ENCODE peak calls at places on chromosomes 13 and 19, in six cellular contexts. K is CD8-positive, alpha-beta T cell; T is lower lobe of right lung; B is Panc1; Y is fibroblast of pulmonary artery; H is AG04450. L is an unnamed sample.

GRCh38 chr13:29583073-29583785 is 12.3 kb downstream of the SLC7A1 start:
- DNase-seq in Y (no peak), H (no peak), K (no peak), T (no peak), B (no peak), L (no peak)

GRCh38 chr19:639251-640155 is at the start of gene FGF22:
- DNase-seq in H (peak), Y (peak), K (peak), B (no peak), T (peak), L (no peak)

GRCh38 chr19:34305221-34306058 is 51.1 kb downstream of the GARRE1 start:
- DNase-seq in K (no peak), B (no peak), T (no peak), Y (peak), H (no peak), L (no peak)

GRCh38 chr19:3357362-3357730 is 9.0 kb upstream of the NFIC start:
- DNase-seq in T (no peak), B (no peak), K (no peak), Y (no peak), H (no peak), L (no peak)

GRCh38 chr19:46080561-46080960 is 39.8 kb upstream of the IGFL4 start:
- DNase-seq in B (no peak), H (peak), K (no peak), T (no peak), Y (peak), L (no peak)

GRCh38 chr19:11005521-11005920 is 44.7 kb downstream of the SMARCA4 start:
- DNase-seq in K (no peak), T (no peak), B (no peak), H (no peak), Y (no peak), L (no peak)

GRCh38 chr13:109226631-109227030 is 559.8 kb downstream of the IRS2 start:
- DNase-seq in H (no peak), T (no peak), Y (no peak), K (no peak), B (no peak), L (no peak)

GRCh38 chr13:63938851-63939250 is 2523.2 kb upstream of the PCDH20 start:
- DNase-seq in T (no peak), H (no peak), B (no peak), Y (peak), K (no peak), L (no peak)

GRCh38 chr19:6677924-6678689 is 8.1 kb upstream of the TNFSF14 start:
- DNase-seq in T (no peak), H (no peak), Y (peak), K (peak), B (no peak), L (no peak)

GRCh38 chr19:33344210-33344609 is 29.3 kb upstream of the CEBPG start:
- DNase-seq in K (no peak), B (no peak), T (no peak), Y (peak), H (no peak), L (no peak)

GRCh38 chr19:4524808-4525562 is 6.7 kb upstream of the PLIN4 start:
- DNase-seq in Y (peak), T (no peak), K (peak), B (peak), H (no peak), L (no peak)

GRCh38 chr13:113027566-113027965 is 58.6 kb downstream of the MCF2L start:
- DNase-seq in Y (no peak), H (no peak), T (no peak), K (no peak), B (no peak), L (no peak)

GRCh38 chr19:35167251-35168119 is 12.9 kb downstream of the FXYD5 start:
- DNase-seq in K (peak), Y (no peak), H (no peak), T (no peak), B (no peak), L (no peak)

GRCh38 chr19:18023596-18024212 is 15.7 kb downstream of the ARRDC2 start:
- DNase-seq in T (peak), B (no peak), Y (peak), K (peak), H (no peak), L (no peak)

GRCh38 chr19:15506074-15506565 is 2.2 kb upstream of the CYP4F22 start:
- DNase-seq in H (no peak), K (no peak), Y (no peak), T (no peak), B (no peak), L (no peak)

GRCh38 chr13:19329365-19329764 is 147.7 kb upstream of the TUBA3C start:
- DNase-seq in H (no peak), Y (no peak), T (no peak), K (no peak), B (no peak), L (no peak)

GRCh38 chr19:53909471-53910169 is 542 bp downstream of the CACNG7 start:
- DNase-seq in B (no peak), T (no peak), H (no peak), K (no peak), Y (no peak), L (no peak)

GRCh38 chr19:53907193-53907581 is 1.9 kb upstream of the CACNG7 start:
- DNase-seq in B (no peak), T (no peak), H (no peak), Y (no peak), K (no peak), L (no peak)

GRCh38 chr19:53908933-53909415 is at the start of gene CACNG7:
- DNase-seq in Y (peak), K (no peak), B (no peak), T (no peak), H (no peak), L (no peak)

GRCh38 chr19:53907690-53908089 is 1.4 kb upstream of the CACNG7 start:
- DNase-seq in Y (no peak), K (no peak), B (no peak), H (no peak), T (no peak), L (no peak)

DNA sequence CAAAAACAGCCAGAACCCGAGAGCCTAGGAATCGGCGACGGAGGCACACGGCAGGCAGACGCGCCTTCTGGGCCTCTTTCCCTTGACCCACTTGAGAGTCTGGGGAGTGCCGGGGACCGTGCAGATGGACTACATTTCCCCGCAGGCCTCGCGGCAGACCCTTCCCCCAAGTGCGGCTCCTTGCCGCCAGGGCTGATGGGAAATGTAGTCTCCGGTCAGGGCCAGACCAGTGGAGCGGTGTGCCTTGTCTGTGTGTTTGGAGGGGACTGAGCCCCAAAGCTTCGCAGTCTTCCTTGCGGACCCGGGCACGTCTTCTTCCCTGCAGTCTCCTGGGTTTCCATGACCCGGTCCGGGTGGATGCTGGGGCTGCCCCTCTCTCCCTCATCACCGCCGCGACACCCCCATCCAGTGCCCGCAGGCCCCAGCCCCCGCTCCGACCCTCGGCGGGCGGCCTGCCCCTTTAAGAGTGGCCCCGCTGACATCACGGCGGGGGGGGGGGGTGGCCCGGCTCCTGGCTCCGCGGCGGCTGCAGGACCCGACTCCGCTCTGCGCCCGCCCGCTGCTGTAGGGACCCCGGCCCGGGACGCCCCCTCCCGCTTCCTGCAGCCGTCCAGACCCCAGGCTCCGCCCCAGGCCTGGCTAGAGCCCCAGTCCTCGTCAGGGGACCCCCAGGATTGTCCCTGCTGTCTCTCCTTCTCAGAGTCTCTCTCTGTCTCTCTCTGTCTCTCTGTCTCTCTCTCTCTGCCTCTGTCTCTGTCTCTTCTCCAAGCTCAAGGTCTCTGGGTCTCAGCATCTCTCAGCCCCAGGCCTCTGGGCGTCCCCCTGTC is 759 bp upstream of the CACNG7 start:
- DNase-seq in B (no peak), Y (peak), K (peak), T (no peak), H (peak), L (no peak)
- H3K4me3 ChIP-seq in B (peak), Y (peak), K (no peak), T (no peak), H (peak), L (no peak)

GRCh38 chr13:44575035-44575434 is 1.1 kb downstream of the TSC22D1 start:
- DNase-seq in Y (no peak), H (no peak), T (no peak), B (no peak), K (no peak), L (no peak)

GRCh38 chr13:44574466-44574855 is 1.7 kb downstream of the TSC22D1 start:
- DNase-seq in K (no peak), Y (no peak), T (no peak), B (no peak), H (no peak), L (no peak)

GRCh38 chr13:44575741-44576395 is at the start of gene TSC22D1:
- DNase-seq in K (peak), H (no peak), T (peak), Y (peak), B (no peak), L (no peak)

GRCh38 chr13:44573071-44573470 is 3.1 kb downstream of the TSC22D1 start:
- DNase-seq in H (no peak), Y (no peak), B (no peak), K (no peak), T (no peak), L (no peak)

GRCh38 chr13:44573790-44574465 is 2.2 kb downstream of the TSC22D1 start:
- DNase-seq in B (no peak), H (no peak), K (no peak), Y (peak), T (no peak), L (no peak)
- TF ChIP-seq CTCF in B (peak), H (peak), K (no peak), Y (peak), T (no peak), L (peak)

DNA sequence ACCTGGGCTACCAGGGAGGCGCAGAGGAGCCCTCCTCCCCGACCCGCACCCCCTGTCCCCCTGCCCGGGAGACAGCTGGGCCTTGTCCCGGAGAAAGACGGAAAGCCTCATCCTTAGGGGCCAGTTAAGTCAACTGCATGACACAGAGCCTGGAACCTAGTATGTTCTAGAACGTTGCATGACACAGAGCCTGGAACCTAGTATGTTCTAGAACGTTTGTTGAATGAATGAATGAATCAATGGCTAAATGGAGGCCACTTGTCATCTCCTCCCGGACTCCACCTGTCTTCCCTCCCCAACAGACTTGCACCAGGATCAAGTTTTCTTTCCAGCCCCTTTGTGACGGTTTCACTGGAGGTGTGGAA is 706 bp downstream of the SERP2 start:
- DNase-seq in Y (no peak), K (no peak), B (no peak), T (no peak), H (no peak), L (no peak)
- H3K4me3 ChIP-seq in Y (peak), K (no peak), B (no peak), T (peak), H (peak), L (no peak)

DNA sequence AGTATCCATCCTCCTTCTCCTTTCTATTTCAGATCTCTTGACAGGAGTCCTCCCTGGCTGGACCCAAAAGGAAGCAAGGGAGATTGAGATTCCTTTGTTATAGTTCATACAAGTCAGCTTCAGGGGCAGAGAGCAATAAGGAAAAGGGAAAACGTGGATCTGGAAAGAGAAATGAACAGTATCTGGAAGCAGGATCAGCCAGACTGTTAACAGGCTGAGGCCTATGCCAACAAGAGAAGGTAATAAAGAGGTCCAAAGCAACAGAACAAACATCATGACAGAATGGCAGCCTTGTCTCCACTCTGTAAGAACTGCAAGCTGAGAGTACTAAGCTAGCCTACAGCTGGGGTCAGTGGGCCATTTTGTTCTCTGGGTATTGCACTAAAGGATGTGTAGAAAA is 64.5 kb downstream of the RAP2A start:
- DNase-seq in H (no peak), Y (no peak), T (no peak), K (no peak), B (no peak), L (no peak)
- TF ChIP-seq CTCF in H (no peak), Y (no peak), T (no peak), K (no peak), B (no peak), L (no peak)

DNA sequence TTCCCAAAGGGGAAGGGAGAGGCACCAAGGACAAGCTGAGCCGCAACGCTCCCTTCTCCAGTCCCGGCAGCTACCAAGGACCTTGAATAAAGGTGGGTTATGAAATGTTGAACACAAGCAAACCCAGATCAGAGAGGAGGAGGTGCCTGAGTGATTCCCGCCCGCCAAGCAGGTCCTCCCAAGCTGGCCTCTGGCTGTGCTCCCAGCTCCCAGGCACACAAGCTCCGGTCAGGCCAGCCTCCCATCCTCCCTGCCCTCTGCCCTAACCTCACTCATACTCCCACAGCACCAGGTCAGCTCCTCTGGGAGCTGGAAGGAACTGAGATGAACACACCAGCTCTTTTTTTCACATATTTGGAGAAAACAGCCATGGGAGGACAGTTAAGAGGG is 3.7 kb downstream of the NAPA start:
- DNase-seq in K (no peak), T (no peak), H (no peak), B (no peak), Y (peak), L (no peak)
- H3K4me3 ChIP-seq in K (no peak), T (peak), H (no peak), B (no peak), Y (no peak), L (no peak)

DNA sequence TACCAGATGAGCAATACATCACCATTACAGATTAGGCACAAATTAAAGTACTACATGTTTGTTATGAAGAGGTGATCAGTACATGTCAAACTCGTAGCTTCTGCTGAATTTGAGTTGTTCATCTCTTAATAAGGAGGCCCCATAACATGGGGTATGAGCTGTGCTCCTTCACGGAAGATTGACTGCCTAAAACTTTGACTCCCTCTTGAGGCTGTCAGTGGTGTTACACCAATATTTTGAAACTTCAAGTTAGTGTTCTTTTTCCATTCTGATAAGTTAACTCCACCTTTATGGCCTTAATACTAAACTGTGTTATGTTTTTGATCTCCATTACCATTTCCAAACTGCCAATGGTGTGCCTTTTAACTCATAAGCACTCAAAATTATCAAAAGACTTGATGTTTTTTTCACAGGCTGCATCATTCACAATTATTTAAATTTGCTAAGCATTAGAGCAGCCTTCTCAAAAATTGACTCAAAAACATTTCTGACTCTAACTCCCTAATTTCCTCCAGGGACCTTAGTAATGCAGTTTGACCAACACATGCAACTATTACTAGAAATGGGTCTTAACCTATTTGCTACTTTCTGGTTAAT is 1591.5 kb downstream of the PCDH9 start:
- DNase-seq in Y (peak), H (peak), K (no peak), T (no peak), B (peak), L (no peak)
- TF ChIP-seq CTCF in Y (peak), H (peak), K (no peak), T (peak), B (peak), L (peak)